ENCODE peak calls at places on chromosomes 11 and 22, in nine cellular contexts. L is HL-60; I is KG1; V is transverse colon; F is mucosa of gallbladder; B is activated CD4-positive, CD25-positive, alpha-beta regulatory T cell treated with anti-CD3 and anti-CD28 coated beads, Interleukin-2, amount 50 U/mL, for 72 hours; N is stimulated activated CD4-positive, alpha-beta T cell treated with anti-CD3 and anti-CD28 coated beads, Interleukin-15, amount 100 ng/mL, for 48 hours; R is HS-27A; Y is NCI-H1436. K is an unnamed sample.

GRCh38 chr11:8009856-8010255 is 22.7 kb downstream of the EIF3F start:
- DNase-seq in L (no peak), I (no peak), V (no peak), F (no peak), B (no peak), N (no peak), R (no peak), Y (no peak), K (no peak)

GRCh38 chr11:22730319-22730718 is 63.9 kb downstream of the GAS2 start:
- DNase-seq in L (no peak), I (no peak), V (no peak), F (no peak), B (no peak), N (no peak), R (no peak), Y (no peak), K (no peak)

GRCh38 chr11:94747136-94748110 is 20.7 kb upstream of the AMOTL1 start:
- DNase-seq in L (no peak), I (no peak), V (no peak), F (no peak), B (no peak), N (no peak), R (no peak), Y (no peak), K (no peak)

GRCh38 chr11:47078751-47079524 is 97.7 kb downstream of the ARFGAP2 start:
- DNase-seq in L (no peak), I (no peak), V (no peak), F (no peak), B (no peak), N (no peak), R (no peak), Y (no peak), K (no peak)

GRCh38 chr11:46236918-46237247 is 40.6 kb upstream of the CREB3L1 start:
- DNase-seq in L (no peak), I (no peak), V (no peak), F (no peak), B (no peak), N (no peak), R (no peak), Y (no peak), K (no peak)

GRCh38 chr11:64763804-64764611 is 4.2 kb upstream of the PYGM start:
- DNase-seq in L (no peak), I (no peak), V (no peak), F (no peak), B (peak), N (no peak), R (no peak), Y (no peak), K (no peak)

GRCh38 chr22:47190276-47190956 is 428.0 kb downstream of the TBC1D22A start:
- DNase-seq in L (no peak), I (no peak), V (no peak), F (no peak), B (peak), N (no peak), R (no peak), Y (no peak), K (peak)

GRCh38 chr22:37762389-37762836 is 45.3 kb upstream of the GCAT start:
- DNase-seq in L (no peak), I (no peak), V (no peak), F (no peak), B (no peak), N (no peak), R (no peak), Y (no peak), K (no peak)

GRCh38 chr11:7651140-7651551 is 22.2 kb downstream of the CYB5R2 start:
- DNase-seq in L (peak), I (no peak), V (no peak), F (no peak), B (no peak), N (no peak), R (no peak), Y (no peak), K (no peak)

GRCh38 chr22:23781533-23781932 is 5.2 kb upstream of the SMARCB1 start:
- DNase-seq in L (no peak), I (no peak), V (no peak), F (no peak), B (no peak), N (no peak), R (no peak), Y (no peak), K (peak)

GRCh38 chr11:20045098-20045688 is 115.1 kb downstream of the DBX1 start:
- DNase-seq in L (no peak), I (no peak), V (no peak), F (no peak), B (no peak), N (no peak), R (no peak), Y (no peak), K (no peak)

GRCh38 chr22:42214625-42215415 is 55.6 kb downstream of the TCF20 start:
- DNase-seq in L (no peak), I (no peak), V (no peak), F (no peak), B (no peak), N (no peak), R (no peak), Y (no peak), K (no peak)

GRCh38 chr22:46413725-46414379 is 78.3 kb downstream of the TRMU start:
- DNase-seq in L (no peak), I (no peak), V (no peak), F (no peak), B (no peak), N (no peak), R (no peak), Y (no peak), K (no peak)